ENCODE peak calls at places on chromosomes 13 and 19, in nine cellular contexts. E is progenitor cell of endocrine pancreas, H is omental fat pad, S is adrenal gland, D is prostate gland, R is lower leg skin, T is body of pancreas, V is colonic mucosa, U is tibial artery. C is an unnamed sample.
A peak's percentile ranks its signal among the peaks of the same experiment; 100 is the strongest.

GRCh38 chr13:44174769-44175425 is 198.7 kb upstream of the SERP2 start:
- DNase-seq in E (no peak), H (no peak), S (no peak), D (no peak), R (no peak), T (no peak), V (no peak), U (no peak), C (no peak)

GRCh38 chr19:51709575-51709974 is 14.2 kb downstream of the HAS1 start:
- DNase-seq in E (no peak), H (no peak), S (no peak), D (no peak), R (no peak), T (no peak), V (no peak), U (no peak), C (no peak)

GRCh38 chr13:75458696-75459422 is 23.1 kb downstream of the TBC1D4 start:
- DNase-seq in E (no peak), H (no peak), S (peak; percentile 42), D (peak; percentile 77), R (no peak), T (peak; percentile 86), V (peak; percentile 64), U (no peak), C (no peak)

GRCh38 chr13:74732736-74733135 is 598.5 kb upstream of the KLF12 start:
- DNase-seq in E (no peak), H (no peak), S (no peak), D (no peak), R (no peak), T (no peak), V (no peak), U (no peak), C (no peak)

GRCh38 chr13:67859904-67860303 is 629.8 kb upstream of the PCDH9 start:
- DNase-seq in E (no peak), H (no peak), S (no peak), D (no peak), R (no peak), T (no peak), V (no peak), U (no peak), C (no peak)

GRCh38 chr13:30026093-30026492 is 175.7 kb upstream of the UBL3 start:
- DNase-seq in E (no peak), H (no peak), S (no peak), D (no peak), R (no peak), T (no peak), V (no peak), U (peak; percentile 31), C (no peak)

GRCh38 chr19:49264258-49264657 is 60.7 kb downstream of the SLC6A16 start:
- DNase-seq in E (no peak), H (no peak), S (no peak), D (no peak), R (peak; percentile 62), T (no peak), V (no peak), U (no peak), C (no peak)

GRCh38 chr19:49636230-49636932 is 3.6 kb downstream of the RRAS start:
- DNase-seq in E (no peak), H (no peak), S (no peak), D (no peak), R (no peak), T (no peak), V (no peak), U (no peak), C (no peak)

GRCh38 chr13:76884167-76884566 is 2.0 kb downstream of the KCTD12 start:
- DNase-seq in E (no peak), H (no peak), S (peak; percentile 27), D (no peak), R (no peak), T (peak; percentile 37), V (peak; percentile 64), U (peak; percentile 34), C (no peak)

GRCh38 chr13:100789025-100789424 is 114.4 kb upstream of the TMTC4 start:
- DNase-seq in E (no peak), H (no peak), S (no peak), D (no peak), R (no peak), T (no peak), V (no peak), U (no peak), C (no peak)

GRCh38 chr19:30936276-30936675 is 413.0 kb downstream of the TSHZ3 start:
- DNase-seq in E (no peak), H (no peak), S (no peak), D (no peak), R (no peak), T (no peak), V (peak; percentile 4), U (no peak), C (no peak)

GRCh38 chr13:98658131-98658530 is 81.2 kb upstream of the STK24 start:
- DNase-seq in E (no peak), H (no peak), S (no peak), D (no peak), R (peak; percentile 83), T (no peak), V (peak; percentile 38), U (no peak), C (no peak)

GRCh38 chr13:98961204-98962105 is 16.4 kb downstream of the DOCK9 start:
- DNase-seq in E (no peak), H (no peak), S (no peak), D (no peak), R (peak; percentile 78), T (no peak), V (no peak), U (no peak), C (no peak)

GRCh38 chr19:33578697-33579096 is 43.1 kb upstream of the CHST8 start:
- DNase-seq in E (no peak), H (no peak), S (no peak), D (no peak), R (peak; percentile 71), T (no peak), V (no peak), U (no peak), C (no peak)

GRCh38 chr13:38530492-38530891 is 156.4 kb upstream of the FREM2 start:
- DNase-seq in E (no peak), H (no peak), S (no peak), D (no peak), R (no peak), T (peak; percentile 7), V (no peak), U (no peak), C (no peak)

GRCh38 chr19:7211191-7211988 is 82.8 kb downstream of the INSR start:
- DNase-seq in E (peak; percentile 28), H (no peak), S (peak; percentile 71), D (no peak), R (no peak), T (peak; percentile 92), V (no peak), U (no peak), C (no peak)

GRCh38 chr19:42069619-42070293 is at the start of gene GRIK5:
- DNase-seq in E (no peak), H (no peak), S (no peak), D (no peak), R (no peak), T (peak; percentile 24), V (no peak), U (no peak), C (no peak)

GRCh38 chr19:41862445-41862986 is 2.5 kb downstream of the RPS19 start:
- DNase-seq in E (no peak), H (no peak), S (no peak), D (no peak), R (no peak), T (no peak), V (no peak), U (no peak), C (no peak)

GRCh38 chr19:47991191-47991808 is 670 bp downstream of the BSPH1 start:
- DNase-seq in E (no peak), H (no peak), S (no peak), D (no peak), R (no peak), T (no peak), V (no peak), U (no peak), C (no peak)

GRCh38 chr13:33207616-33207964 is 78.0 kb downstream of the STARD13 start:
- DNase-seq in E (no peak), H (no peak), S (no peak), D (peak; percentile 58), R (no peak), T (no peak), V (no peak), U (no peak), C (no peak)

DNA sequence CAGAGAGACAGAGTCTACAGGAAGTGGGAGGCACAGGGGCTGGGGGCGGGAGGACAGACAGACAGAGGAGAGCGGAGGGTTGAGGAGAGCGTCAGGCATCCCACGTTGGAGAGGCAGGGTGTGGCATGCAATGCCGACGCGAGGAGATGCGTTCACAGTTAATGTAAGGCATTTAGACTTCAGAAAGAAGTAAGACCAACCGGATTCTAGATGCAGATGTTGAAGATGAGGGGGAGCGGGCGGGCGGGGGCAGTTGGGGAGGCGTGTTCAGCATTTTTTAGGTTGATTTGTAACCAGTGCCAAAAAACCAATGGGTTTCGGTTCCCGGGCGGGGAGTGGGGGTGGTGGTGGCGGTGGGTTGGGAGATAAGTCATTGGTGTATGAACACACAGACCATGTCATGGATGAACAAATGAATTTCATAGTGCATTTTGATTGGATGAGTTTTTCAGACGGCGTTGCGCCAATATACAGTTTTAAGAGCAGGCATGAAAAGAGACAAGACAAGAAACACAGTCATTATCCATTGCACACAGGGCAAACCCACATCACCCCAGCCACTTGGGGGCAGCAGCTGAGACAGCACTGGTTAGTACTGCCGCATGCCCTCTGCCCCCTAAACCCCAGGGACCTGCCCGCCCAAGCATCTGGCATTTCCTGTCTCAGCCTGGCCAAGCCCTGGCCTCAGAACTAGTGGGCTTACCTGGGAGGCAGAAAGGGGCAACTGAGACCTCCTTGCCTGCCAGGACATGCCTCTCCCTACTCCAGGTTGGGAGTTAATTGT is 91.3 kb downstream of the IER2 start:
- DNase-seq in E (no peak), H (no peak), S (no peak), D (no peak), R (no peak), T (no peak), V (no peak), U (no peak), C (no peak)
- TF ChIP-seq CTCF in E (no peak), H (no peak), S (no peak), D (no peak), R (no peak), T (no peak), V (no peak), U (no peak), C (no peak)

GRCh38 chr19:13038306-13039210 is 43.3 kb downstream of the NFIX start:
- DNase-seq in E (no peak), H (no peak), S (no peak), D (no peak), R (no peak), T (no peak), V (no peak), U (no peak), C (no peak)
- TF ChIP-seq CTCF in E (no peak), H (no peak), S (no peak), D (no peak), R (no peak), T (no peak), V (no peak), U (no peak), C (no peak)

GRCh38 chr19:13102666-13103584 is at the start of gene LYL1:
- DNase-seq in E (peak; percentile 46), H (no peak), S (peak; percentile 68), D (no peak), R (peak; percentile 96), T (peak; percentile 55), V (peak; percentile 75), U (peak; percentile 77), C (no peak)
- TF ChIP-seq CTCF in E (no peak), H (no peak), S (no peak), D (no peak), R (no peak), T (no peak), V (no peak), U (peak; percentile 16), C (no peak)

GRCh38 chr19:23855676-23856075 is 59.0 kb upstream of the ZNF726 start:
- DNase-seq in E (no peak), H (no peak), S (no peak), D (no peak), R (no peak), T (no peak), V (no peak), U (no peak), C (no peak)
- TF ChIP-seq CTCF in E (no peak), H (no peak), S (no peak), D (no peak), R (no peak), T (no peak), V (no peak), U (no peak), C (no peak)

C was measured in mesothelial cell of epicardium.